ENCODE peak calls at places on chromosomes 12 and 14, in eight cellular contexts. N is activated T-cell treated with anti-CD3 and anti-CD28 coated beads for 48 hours; B is activated T-helper 1 cell treated with Interleukin-2 at 50 U/mL for 16 hours; G is ACHN; Y is Kasumi-1; H is kidney glomerular epithelial cell; R is NCI-H460; U is activated naive CD8-positive, alpha-beta T cell treated with anti-CD3 and anti-CD28 coated beads, Interleukin-2, amount 50 U/mL, for 16 hours. A is an unnamed sample.

GRCh38 chr12:64819816-64820402 is 4.5 kb upstream of the TBC1D30 start:
- DNase-seq in R (no peak), Y (peak; percentile 9), U (no peak), N (no peak), B (no peak), G (no peak), H (no peak), A (no peak)

GRCh38 chr14:53054457-53054856 is 98.7 kb downstream of the DDHD1 start:
- DNase-seq in G (no peak), U (no peak), N (no peak), B (no peak), R (no peak), H (no peak), Y (no peak), A (no peak)

GRCh38 chr12:54588110-54588831 is at the start of gene PPP1R1A:
- DNase-seq in R (no peak), H (no peak), Y (no peak), G (peak; percentile 33), B (no peak), N (no peak), U (no peak), A (no peak)

GRCh38 chr12:12266389-12266872 is 413 bp downstream of the LRP6 start:
- DNase-seq in R (no peak), Y (no peak), B (no peak), N (no peak), H (no peak), U (no peak), G (no peak), A (no peak)

GRCh38 chr12:45878630-45879255 is 111.6 kb downstream of the SCAF11 start:
- DNase-seq in G (no peak), H (no peak), U (no peak), R (peak; percentile 6), Y (no peak), N (no peak), B (no peak), A (no peak)

GRCh38 chr14:103108749-103109207 is 14.3 kb downstream of the EXOC3L4 start:
- DNase-seq in R (no peak), U (no peak), B (no peak), G (peak; percentile 73), N (no peak), H (no peak), Y (no peak), A (no peak)

GRCh38 chr14:22289570-22289969 is 299.5 kb downstream of the DAD1 start:
- DNase-seq in H (no peak), N (no peak), U (no peak), R (no peak), Y (no peak), B (no peak), G (no peak), A (no peak)

GRCh38 chr12:113697646-113698504 is 226.2 kb upstream of the LHX5 start:
- DNase-seq in U (no peak), H (no peak), G (no peak), B (no peak), Y (no peak), R (no peak), N (no peak), A (no peak)

GRCh38 chr12:7046383-7047143 is 14.0 kb upstream of the C1S start:
- DNase-seq in G (no peak), Y (no peak), R (no peak), U (no peak), H (no peak), B (no peak), N (no peak), A (no peak)

GRCh38 chr14:91416744-91417133 is 881 bp downstream of the CCDC88C start:
- DNase-seq in B (no peak), Y (no peak), N (no peak), H (no peak), G (no peak), R (no peak), U (no peak), A (no peak)

GRCh38 chr14:87052646-87053225 is 940.2 kb downstream of the GALC start:
- DNase-seq in Y (no peak), B (no peak), H (no peak), R (no peak), N (no peak), U (no peak), G (no peak), A (no peak)

GRCh38 chr12:12048714-12049113 is 22.0 kb upstream of the BCL2L14 start:
- DNase-seq in U (no peak), Y (no peak), H (no peak), B (no peak), N (no peak), G (no peak), R (no peak), A (no peak)

GRCh38 chr12:39712334-39712733 is 92.7 kb upstream of the ABCD2 start:
- DNase-seq in H (no peak), N (no peak), Y (no peak), U (no peak), R (no peak), G (no peak), B (no peak), A (no peak)

GRCh38 chr14:25009891-25010290 is 40.1 kb downstream of the STXBP6 start:
- DNase-seq in U (no peak), R (peak; percentile 66), N (no peak), H (peak; percentile 48), G (no peak), B (no peak), Y (no peak), A (no peak)

GRCh38 chr14:64566651-64567122 is 16.9 kb downstream of the PPP1R36 start:
- DNase-seq in N (no peak), G (no peak), U (no peak), Y (no peak), H (no peak), R (no peak), B (no peak), A (no peak)

GRCh38 chr12:116538682-116539264 is 20.4 kb upstream of the MAP1LC3B2 start:
- DNase-seq in H (no peak), B (no peak), U (no peak), N (no peak), R (no peak), Y (no peak), G (no peak), A (no peak)

GRCh38 chr12:111033281-111034147 is 113.1 kb upstream of the MYL2 start:
- DNase-seq in B (no peak), N (no peak), R (no peak), G (no peak), U (no peak), H (no peak), Y (peak; percentile 39), A (no peak)

GRCh38 chr14:31930493-31931225 is 146.4 kb upstream of the ARHGAP5 start:
- DNase-seq in B (no peak), Y (no peak), U (no peak), H (peak; percentile 43), N (no peak), R (peak; percentile 26), G (peak; percentile 81), A (no peak)

GRCh38 chr12:65330341-65330740 is 51.9 kb downstream of the MSRB3 start:
- DNase-seq in U (no peak), G (no peak), Y (no peak), R (no peak), H (no peak), B (no peak), N (no peak), A (no peak)

GRCh38 chr12:52139579-52140062 is 52.2 kb downstream of the KRT80 start:
- DNase-seq in G (peak; percentile 64), B (no peak), U (no peak), H (no peak), Y (peak; percentile 7), R (no peak), N (no peak), A (no peak)

GRCh38 chr14:86305058-86305457 is 775.1 kb downstream of the FLRT2 start:
- DNase-seq in R (no peak), B (no peak), U (no peak), H (peak; percentile 47), G (no peak), Y (no peak), N (no peak), A (no peak)

GRCh38 chr14:102182190-102182589 is 42.5 kb downstream of the WDR20 start:
- DNase-seq in R (no peak), N (no peak), G (peak; percentile 24), B (no peak), U (no peak), Y (no peak), H (peak; percentile 39), A (no peak)

GRCh38 chr12:12786716-12787601 is 1.5 kb downstream of the APOLD1 start:
- DNase-seq in R (no peak), H (peak; percentile 71), G (peak; percentile 88), U (peak; percentile 41), Y (peak; percentile 20), B (peak; percentile 71), N (peak; percentile 75), A (peak; percentile 56)

GRCh38 chr12:116601933-116602809 is 43.0 kb downstream of the MAP1LC3B2 start:
- DNase-seq in U (no peak), G (no peak), N (no peak), Y (no peak), B (no peak), R (no peak), H (no peak), A (no peak)

GRCh38 chr14:26392498-26392897 is 205.3 kb downstream of the NOVA1 start:
- DNase-seq in R (no peak), G (no peak), U (no peak), H (no peak), N (no peak), B (no peak), Y (no peak), A (no peak)

GRCh38 chr14:102500190-102500661 is 9.3 kb downstream of the ANKRD9 start:
- DNase-seq in U (no peak), Y (no peak), R (no peak), H (no peak), B (no peak), G (no peak), N (no peak), A (no peak)

GRCh38 chr14:64891173-64891838 is 11.6 kb upstream of the SPTB start:
- DNase-seq in Y (no peak), G (no peak), N (no peak), H (no peak), U (no peak), B (no peak), R (no peak), A (no peak)

GRCh38 chr12:29742646-29743045 is 41.1 kb downstream of the TMTC1 start:
- DNase-seq in Y (no peak), U (no peak), R (no peak), G (no peak), H (no peak), N (no peak), B (no peak), A (no peak)

GRCh38 chr14:104554608-104555401 is 24.8 kb upstream of the C14orf180 start:
- DNase-seq in U (no peak), H (no peak), Y (no peak), N (no peak), R (no peak), G (no peak), B (no peak), A (no peak)

GRCh38 chr12:79407671-79408622 is 282.8 kb downstream of the PAWR start:
- DNase-seq in N (no peak), Y (peak; percentile 59), U (no peak), R (peak; percentile 71), H (peak; percentile 86), G (peak; percentile 91), B (no peak), A (no peak)

GRCh38 chr14:70886421-70887206 is 20.6 kb upstream of the PCNX1 start:
- DNase-seq in R (no peak), U (no peak), B (no peak), N (peak; percentile 49), G (no peak), Y (peak; percentile 93), H (no peak), A (no peak)

GRCh38 chr12:94767971-94768370 is 117.6 kb upstream of the TMCC3 start:
- DNase-seq in R (no peak), G (no peak), N (no peak), B (no peak), Y (no peak), H (no peak), U (no peak), A (no peak)

GRCh38 chr14:58752782-58753181 is 115.0 kb downstream of the DACT1 start:
- DNase-seq in Y (no peak), G (peak; percentile 44), U (no peak), R (no peak), H (peak; percentile 27), N (no peak), B (no peak), A (no peak)

GRCh38 chr14:106652494-106652893 is 1126.1 kb downstream of the TMEM121 start:
- DNase-seq in G (no peak), N (no peak), B (no peak), U (no peak), H (no peak), R (no peak), Y (no peak), A (no peak)